ENCODE peak calls at places on chromosomes 13 and 19, in five cellular contexts. B is IMR-90, L is HepG2, G is uterus, O is spleen. J is an unnamed sample.

GRCh38 chr13:61706899-61707298 is 291.2 kb upstream of the PCDH20 start:
- DNase-seq in B (no peak), L (no peak), G (no peak), O (no peak), J (no peak)

GRCh38 chr13:78999494-78999893 is 340.5 kb upstream of the OBI1 start:
- DNase-seq in B (no peak), L (no peak), G (no peak), O (no peak), J (no peak)

GRCh38 chr19:5343848-5344247 is 3.2 kb upstream of the PTPRS start:
- DNase-seq in B (peak; percentile 47), L (peak; percentile 85), G (no peak), O (no peak), J (no peak)

GRCh38 chr13:58239774-58240268 is 608.3 kb downstream of the PCDH17 start:
- DNase-seq in B (no peak), L (no peak), G (no peak), O (no peak), J (no peak)

GRCh38 chr13:95636853-95637252 is 7.7 kb downstream of the DZIP1 start:
- DNase-seq in B (no peak), L (no peak), G (no peak), O (no peak), J (no peak)

GRCh38 chr13:113327766-113328391 is 30.8 kb downstream of the LAMP1 start:
- DNase-seq in B (no peak), L (no peak), G (no peak), O (no peak), J (no peak)

GRCh38 chr13:99341969-99342722 is 34.9 kb upstream of the GPR183 start:
- DNase-seq in B (no peak), L (no peak), G (no peak), O (no peak), J (no peak)

GRCh38 chr13:107413005-107413404 is 802.3 kb downstream of the LIG4 start:
- DNase-seq in B (no peak), L (no peak), G (no peak), O (no peak), J (no peak)

GRCh38 chr13:112897956-112898785 is 70.8 kb upstream of the MCF2L start:
- DNase-seq in B (no peak), L (no peak), G (no peak), O (peak; percentile 72), J (peak; percentile 56)

GRCh38 chr19:13689050-13689449 is 75.3 kb upstream of the MRI1 start:
- DNase-seq in B (peak; percentile 15), L (peak; percentile 7), G (no peak), O (no peak), J (no peak)

GRCh38 chr19:6963937-6964336 is 57.3 kb downstream of the MBD3L2B start:
- DNase-seq in B (no peak), L (no peak), G (no peak), O (no peak), J (no peak)

GRCh38 chr13:105655046-105655445 is 880.4 kb downstream of the EFNB2 start:
- DNase-seq in B (peak; percentile 74), L (no peak), G (no peak), O (no peak), J (no peak)

GRCh38 chr19:17243854-17244617 is 1.7 kb downstream of the NR2F6 start:
- DNase-seq in B (peak; percentile 20), L (peak; percentile 51), G (peak; percentile 67), O (no peak), J (no peak)

GRCh38 chr19:18588611-18589379 is at the start of gene REX1BD:
- DNase-seq in B (peak; percentile 68), L (peak; percentile 78), G (peak; percentile 84), O (peak; percentile 98), J (peak; percentile 94)

GRCh38 chr19:6060600-6061391 is 49.5 kb downstream of the RFX2 start:
- DNase-seq in B (peak; percentile 16), L (no peak), G (peak; percentile 59), O (no peak), J (no peak)

GRCh38 chr13:23619073-23619855 is 49.1 kb downstream of the TNFRSF19 start:
- DNase-seq in B (no peak), L (no peak), G (no peak), O (no peak), J (no peak)

GRCh38 chr13:112784811-112785418 is 95.1 kb downstream of the ATP11A start:
- DNase-seq in B (no peak), L (no peak), G (peak; percentile 9), O (no peak), J (no peak)

GRCh38 chr13:25803626-25804025 is 248.2 kb downstream of the SHISA2 start:
- DNase-seq in B (no peak), L (no peak), G (no peak), O (no peak), J (no peak)

GRCh38 chr19:36151144-36152051 is 849 bp downstream of the COX7A1 start:
- DNase-seq in B (no peak), L (no peak), G (peak; percentile 68), O (peak; percentile 81), J (peak; percentile 83)

GRCh38 chr19:35142531-35143230 is 374 bp upstream of the FXYD7 start:
- DNase-seq in B (no peak), L (no peak), G (no peak), O (peak; percentile 90), J (no peak)

GRCh38 chr13:112083971-112084370 is 17.0 kb downstream of the SOX1 start:
- DNase-seq in B (no peak), L (no peak), G (no peak), O (no peak), J (no peak)

GRCh38 chr13:20702945-20703784 is at the start of gene IL17D:
- DNase-seq in B (no peak), L (no peak), G (no peak), O (peak; percentile 85), J (no peak)

GRCh38 chr19:50897191-50897607 is 14.0 kb downstream of the KLK4 start:
- DNase-seq in B (no peak), L (no peak), G (no peak), O (no peak), J (no peak)

GRCh38 chr19:51546107-51546649 is 14.7 kb upstream of the SIGLEC6 start:
- DNase-seq in B (no peak), L (no peak), G (no peak), O (no peak), J (no peak)

GRCh38 chr13:19713186-19713965 is 69.4 kb downstream of the PSPC1 start:
- DNase-seq in B (peak; percentile 85), L (no peak), G (no peak), O (no peak), J (no peak)

GRCh38 chr13:113122571-113123225 is at the start of gene F10:
- DNase-seq in B (peak; percentile 75), L (peak; percentile 95), G (peak; percentile 70), O (peak; percentile 64), J (no peak)

GRCh38 chr19:19113040-19113541 is 25.2 kb downstream of the TMEM161A start:
- DNase-seq in B (peak; percentile 74), L (peak; percentile 75), G (no peak), O (no peak), J (no peak)

GRCh38 chr19:28318469-28319179 is 894.3 kb downstream of the UQCRFS1 start:
- DNase-seq in B (no peak), L (no peak), G (no peak), O (no peak), J (no peak)

GRCh38 chr13:110023729-110024645 is 237.6 kb upstream of the IRS2 start:
- DNase-seq in B (peak; percentile 68), L (no peak), G (no peak), O (no peak), J (peak; percentile 85)

GRCh38 chr13:87122551-87122950 is 548.6 kb upstream of the SLITRK5 start:
- DNase-seq in B (peak; percentile 68), L (no peak), G (no peak), O (no peak), J (no peak)

GRCh38 chr19:13748169-13748884 is 16.0 kb upstream of the MRI1 start:
- DNase-seq in B (peak; percentile 74), L (no peak), G (no peak), O (no peak), J (no peak)

GRCh38 chr19:58560007-58560887 is 1.8 kb upstream of the UBE2M start:
- DNase-seq in B (no peak), L (no peak), G (no peak), O (peak; percentile 78), J (peak; percentile 66)

GRCh38 chr19:10226376-10227214 is 4.5 kb downstream of the S1PR2 start:
- DNase-seq in B (peak; percentile 95), L (no peak), G (peak; percentile 95), O (no peak), J (peak; percentile 96)

GRCh38 chr19:31145021-31145420 is 204.2 kb downstream of the TSHZ3 start:
- DNase-seq in B (no peak), L (no peak), G (no peak), O (no peak), J (no peak)

GRCh38 chr19:31146546-31147183 is 202.6 kb downstream of the TSHZ3 start:
- DNase-seq in B (no peak), L (no peak), G (no peak), O (no peak), J (no peak)

GRCh38 chr19:31145909-31146453 is 203.3 kb downstream of the TSHZ3 start:
- DNase-seq in B (no peak), L (no peak), G (no peak), O (no peak), J (no peak)

GRCh38 chr19:31144069-31144468 is 205.2 kb downstream of the TSHZ3 start:
- DNase-seq in B (no peak), L (no peak), G (no peak), O (no peak), J (no peak)

DNA sequence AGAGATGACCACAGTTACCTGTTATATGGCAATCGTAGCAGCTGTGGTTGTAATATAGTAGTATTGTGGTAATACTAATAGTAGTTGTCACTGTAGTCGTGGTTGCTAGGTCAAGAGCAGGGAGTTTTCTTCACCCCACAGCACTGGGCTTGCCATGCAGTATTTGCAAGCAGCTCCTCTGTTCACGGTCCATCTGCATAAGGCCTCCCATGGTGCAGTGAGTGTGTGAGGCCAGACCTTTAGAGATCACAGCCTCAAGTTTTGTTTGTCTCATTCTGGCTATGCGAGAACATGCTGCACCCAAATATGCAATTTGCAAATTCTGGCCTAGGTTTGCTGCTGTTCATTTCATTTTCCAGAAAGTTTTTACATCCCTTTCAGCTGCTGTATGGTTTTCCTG is 204.8 kb downstream of the TSHZ3 start:
- DNase-seq in B (no peak), L (no peak), G (no peak), O (no peak), J (no peak)
- H3K4me1 ChIP-seq in B (peaks cover 18% of the 10 kb centered on the region), L (no peaks in the 10 kb centered on the region), G (no peaks in the 10 kb centered on the region), O (no peaks in the 10 kb centered on the region), J (peaks cover 6% of the 10 kb centered on the region)

GRCh38 chr19:3512562-3512961 is 6.5 kb downstream of the FZR1 start:
- DNase-seq in B (no peak), L (no peak), G (no peak), O (no peak), J (no peak)
- TF ChIP-seq POLR2A in B (no peak), L (no peak), G (no peak), O (no peak), J (no peak)

GRCh38 chr19:41297628-41298326 is 12.2 kb upstream of the CCDC97 start:
- DNase-seq in B (no peak), L (no peak), G (no peak), O (peak; percentile 82), J (peak; percentile 63)
- H3K4me1 ChIP-seq in B (peaks cover 24% of the 10 kb centered on the region), L (no peaks in the 10 kb centered on the region), G (peaks cover 22% of the 10 kb centered on the region), O (peaks cover 68% of the 10 kb centered on the region), J (peaks cover 44% of the 10 kb centered on the region)

DNA sequence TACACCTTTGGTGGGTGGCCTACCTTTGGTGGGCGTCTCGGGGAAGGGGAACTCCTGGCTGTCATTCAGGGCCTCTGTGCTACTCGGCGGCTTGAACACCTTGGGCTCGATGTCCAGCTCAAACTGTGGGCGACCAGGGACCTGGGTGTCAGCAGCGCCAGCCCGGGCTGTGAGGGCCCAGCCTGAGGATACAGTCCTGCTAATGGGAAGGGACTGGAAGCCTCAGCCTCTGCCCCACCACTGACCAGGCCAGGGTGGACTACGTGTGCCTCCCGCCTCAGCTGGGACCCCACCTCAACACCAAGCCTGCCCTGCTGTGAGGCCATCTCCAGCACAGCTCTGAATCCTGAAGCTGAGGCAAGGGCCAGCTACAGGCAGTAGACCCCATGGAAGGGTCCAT is 7.7 kb downstream of the TMEM259 start:
- DNase-seq in B (no peak), L (no peak), G (no peak), O (no peak), J (no peak)
- TF ChIP-seq POLR2A in B (no peak), L (no peak), G (no peak), O (no peak), J (no peak)

J was measured in sigmoid colon.